ENCODE peak calls at places on chromosomes 13 and 19, in seven cellular contexts. One of them, this sample, is unnamed.

GRCh38 chr13:35648109-35648508 is 171.6 kb upstream of the MAB21L1 start:
- DNase-seq in omental fat pad: no peak
- DNase-seq in stimulated activated naive CD8-positive, alpha-beta T cell treated with anti-CD3 and anti-CD28 coated beads, Interleukin-15, Interleukin-2, amounts not matched to agents 100 U/mL and 50 U/mL, for 24 hours: no peak
- DNase-seq in A172: no peak
- DNase-seq in pulmonary artery endothelial cell: no peak
- DNase-seq in stimulated activated CD4-positive, alpha-beta T cell treated with anti-CD3 and anti-CD28 coated beads, Interleukin-12 subunit alpha, Interleukin-12 subunit beta, amount 100 ng/mL, for 48 hours: no peak
- DNase-seq in RCC 7860: no peak
- DNase-seq in this sample: no peak

GRCh38 chr13:33697936-33698335 is 120.0 kb upstream of the RFC3 start:
- DNase-seq in stimulated activated naive CD8-positive, alpha-beta T cell treated with anti-CD3 and anti-CD28 coated beads, Interleukin-15, Interleukin-2, amounts not matched to agents 100 U/mL and 50 U/mL, for 24 hours: no peak
- DNase-seq in RCC 7860: no peak
- DNase-seq in stimulated activated CD4-positive, alpha-beta T cell treated with anti-CD3 and anti-CD28 coated beads, Interleukin-12 subunit alpha, Interleukin-12 subunit beta, amount 100 ng/mL, for 48 hours: no peak
- DNase-seq in omental fat pad: no peak
- DNase-seq in A172: no peak
- DNase-seq in pulmonary artery endothelial cell: no peak
- DNase-seq in this sample: no peak

GRCh38 chr19:12721656-12722565 is 1.8 kb downstream of the TNPO2 start:
- DNase-seq in A172: peak
- DNase-seq in omental fat pad: no peak
- DNase-seq in RCC 7860: peak
- DNase-seq in pulmonary artery endothelial cell: no peak
- DNase-seq in stimulated activated naive CD8-positive, alpha-beta T cell treated with anti-CD3 and anti-CD28 coated beads, Interleukin-15, Interleukin-2, amounts not matched to agents 100 U/mL and 50 U/mL, for 24 hours: peak
- DNase-seq in stimulated activated CD4-positive, alpha-beta T cell treated with anti-CD3 and anti-CD28 coated beads, Interleukin-12 subunit alpha, Interleukin-12 subunit beta, amount 100 ng/mL, for 48 hours: no peak
- DNase-seq in this sample: no peak

GRCh38 chr19:49816616-49817015 is 1.5 kb upstream of the MED25 start:
- DNase-seq in stimulated activated CD4-positive, alpha-beta T cell treated with anti-CD3 and anti-CD28 coated beads, Interleukin-12 subunit alpha, Interleukin-12 subunit beta, amount 100 ng/mL, for 48 hours: no peak
- DNase-seq in omental fat pad: no peak
- DNase-seq in A172: no peak
- DNase-seq in stimulated activated naive CD8-positive, alpha-beta T cell treated with anti-CD3 and anti-CD28 coated beads, Interleukin-15, Interleukin-2, amounts not matched to agents 100 U/mL and 50 U/mL, for 24 hours: no peak
- DNase-seq in pulmonary artery endothelial cell: no peak
- DNase-seq in RCC 7860: no peak
- DNase-seq in this sample: no peak

GRCh38 chr19:18789422-18789832 is 1.7 kb downstream of the COMP start:
- DNase-seq in RCC 7860: no peak
- DNase-seq in omental fat pad: no peak
- DNase-seq in A172: no peak
- DNase-seq in pulmonary artery endothelial cell: no peak
- DNase-seq in stimulated activated CD4-positive, alpha-beta T cell treated with anti-CD3 and anti-CD28 coated beads, Interleukin-12 subunit alpha, Interleukin-12 subunit beta, amount 100 ng/mL, for 48 hours: no peak
- DNase-seq in stimulated activated naive CD8-positive, alpha-beta T cell treated with anti-CD3 and anti-CD28 coated beads, Interleukin-15, Interleukin-2, amounts not matched to agents 100 U/mL and 50 U/mL, for 24 hours: no peak
- DNase-seq in this sample: no peak

GRCh38 chr13:33606692-33607091 is 211.3 kb upstream of the RFC3 start:
- DNase-seq in omental fat pad: no peak
- DNase-seq in stimulated activated CD4-positive, alpha-beta T cell treated with anti-CD3 and anti-CD28 coated beads, Interleukin-12 subunit alpha, Interleukin-12 subunit beta, amount 100 ng/mL, for 48 hours: no peak
- DNase-seq in RCC 7860: no peak
- DNase-seq in A172: no peak
- DNase-seq in pulmonary artery endothelial cell: no peak
- DNase-seq in stimulated activated naive CD8-positive, alpha-beta T cell treated with anti-CD3 and anti-CD28 coated beads, Interleukin-15, Interleukin-2, amounts not matched to agents 100 U/mL and 50 U/mL, for 24 hours: no peak
- DNase-seq in this sample: no peak

GRCh38 chr13:79742923-79743322 is 262.0 kb downstream of the NDFIP2 start:
- DNase-seq in A172: no peak
- DNase-seq in RCC 7860: no peak
- DNase-seq in omental fat pad: no peak
- DNase-seq in pulmonary artery endothelial cell: no peak
- DNase-seq in stimulated activated CD4-positive, alpha-beta T cell treated with anti-CD3 and anti-CD28 coated beads, Interleukin-12 subunit alpha, Interleukin-12 subunit beta, amount 100 ng/mL, for 48 hours: no peak
- DNase-seq in stimulated activated naive CD8-positive, alpha-beta T cell treated with anti-CD3 and anti-CD28 coated beads, Interleukin-15, Interleukin-2, amounts not matched to agents 100 U/mL and 50 U/mL, for 24 hours: no peak
- DNase-seq in this sample: no peak

GRCh38 chr19:54209748-54210494 is 9.3 kb downstream of the RPS9 start:
- DNase-seq in RCC 7860: peak
- DNase-seq in A172: peak
- DNase-seq in stimulated activated CD4-positive, alpha-beta T cell treated with anti-CD3 and anti-CD28 coated beads, Interleukin-12 subunit alpha, Interleukin-12 subunit beta, amount 100 ng/mL, for 48 hours: no peak
- DNase-seq in omental fat pad: peak
- DNase-seq in stimulated activated naive CD8-positive, alpha-beta T cell treated with anti-CD3 and anti-CD28 coated beads, Interleukin-15, Interleukin-2, amounts not matched to agents 100 U/mL and 50 U/mL, for 24 hours: peak
- DNase-seq in pulmonary artery endothelial cell: peak
- DNase-seq in this sample: peak

GRCh38 chr13:39929583-39929982 is 274.1 kb downstream of the COG6 start:
- DNase-seq in stimulated activated naive CD8-positive, alpha-beta T cell treated with anti-CD3 and anti-CD28 coated beads, Interleukin-15, Interleukin-2, amounts not matched to agents 100 U/mL and 50 U/mL, for 24 hours: no peak
- DNase-seq in pulmonary artery endothelial cell: no peak
- DNase-seq in omental fat pad: no peak
- DNase-seq in A172: no peak
- DNase-seq in stimulated activated CD4-positive, alpha-beta T cell treated with anti-CD3 and anti-CD28 coated beads, Interleukin-12 subunit alpha, Interleukin-12 subunit beta, amount 100 ng/mL, for 48 hours: no peak
- DNase-seq in RCC 7860: no peak
- DNase-seq in this sample: no peak

GRCh38 chr13:76455960-76456359 is 430.2 kb downstream of the KCTD12 start:
- DNase-seq in stimulated activated naive CD8-positive, alpha-beta T cell treated with anti-CD3 and anti-CD28 coated beads, Interleukin-15, Interleukin-2, amounts not matched to agents 100 U/mL and 50 U/mL, for 24 hours: no peak
- DNase-seq in A172: no peak
- DNase-seq in pulmonary artery endothelial cell: no peak
- DNase-seq in RCC 7860: no peak
- DNase-seq in omental fat pad: no peak
- DNase-seq in stimulated activated CD4-positive, alpha-beta T cell treated with anti-CD3 and anti-CD28 coated beads, Interleukin-12 subunit alpha, Interleukin-12 subunit beta, amount 100 ng/mL, for 48 hours: no peak
- DNase-seq in this sample: no peak

This sample was measured in osteocyte.